ENCODE peak calls at places on chromosomes 1 and 21, in seven cellular contexts. S is mammary epithelial cell; I is effector memory CD4-positive, alpha-beta T cell; O is mucosa of descending colon; B is fibroblast of lung; H is fibroblast of mammary gland; V is MG63. K is an unnamed sample.

GRCh38 chr1:53134961-53135734 is 7.3 kb downstream of the SLC1A7 start:
- DNase-seq in V (peak), O (peak), B (peak), H (peak), S (no peak), I (no peak), K (no peak)

GRCh38 chr1:4175566-4176405 is 275.7 kb upstream of the C1orf174 start:
- DNase-seq in O (no peak), B (no peak), V (no peak), H (no peak), S (no peak), I (no peak), K (no peak)

GRCh38 chr21:38766987-38767722 is 38.6 kb upstream of the ETS2 start:
- DNase-seq in V (no peak), O (peak), S (peak), H (no peak), B (no peak), I (no peak), K (no peak)

GRCh38 chr1:47697616-47698335 is 259.9 kb downstream of the FOXD2 start:
- DNase-seq in H (no peak), I (no peak), V (no peak), S (no peak), B (no peak), O (peak), K (no peak)

GRCh38 chr1:164771568-164772350 is 212.8 kb downstream of the PBX1 start:
- DNase-seq in V (peak), I (no peak), B (peak), H (peak), O (no peak), S (peak), K (no peak)

GRCh38 chr1:12113433-12114339 is 50.6 kb downstream of the TNFRSF8 start:
- DNase-seq in V (no peak), B (peak), I (no peak), O (peak), H (peak), S (peak), K (no peak)

GRCh38 chr1:43764581-43764980 is 57.2 kb downstream of the ST3GAL3 start:
- DNase-seq in O (no peak), I (no peak), B (no peak), S (no peak), H (no peak), V (no peak), K (peak)

GRCh38 chr1:94044290-94044790 is 76.6 kb downstream of the ABCA4 start:
- DNase-seq in O (no peak), S (no peak), V (no peak), I (no peak), B (no peak), H (no peak), K (no peak)

GRCh38 chr1:64363116-64363515 is 106.8 kb upstream of the CACHD1 start:
- DNase-seq in I (no peak), O (no peak), B (peak), H (no peak), S (no peak), V (no peak), K (no peak)

DNA sequence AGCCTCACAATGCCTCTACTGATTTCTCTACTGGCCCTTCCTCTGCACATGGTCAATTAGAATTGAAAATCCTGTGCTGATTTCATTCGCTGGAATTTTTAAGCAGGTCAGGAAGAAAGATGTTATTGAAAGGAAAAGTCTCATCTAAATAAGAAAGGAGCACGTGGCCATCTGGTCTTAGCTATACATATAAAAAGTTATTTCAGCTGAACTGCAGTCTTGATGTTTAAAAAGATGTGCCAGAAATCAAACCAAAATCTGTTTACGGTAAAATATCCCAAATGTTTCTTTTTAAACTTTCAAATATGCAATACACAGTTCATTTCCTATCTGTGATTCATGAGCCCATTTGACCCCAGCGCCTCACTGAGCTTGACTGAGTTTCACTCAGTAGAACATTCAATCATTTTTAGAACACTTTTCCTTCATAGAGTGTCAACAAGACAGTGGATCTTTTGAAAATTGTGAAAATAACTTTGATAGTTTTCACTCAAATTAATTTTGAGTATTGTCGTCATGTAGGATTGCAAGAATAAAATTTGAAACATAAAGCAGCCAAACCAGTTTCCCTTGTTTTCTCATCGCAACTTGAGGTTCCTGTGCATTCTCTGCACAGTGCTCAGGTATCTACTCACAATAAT is 293.6 kb downstream of the PTPRC start:
- DNase-seq in O (no peak), H (no peak), V (peak), I (no peak), B (peak), S (peak), K (no peak)
- H3K4me3 ChIP-seq in O (no peak), H (no peak), V (peak), I (no peak), B (peak), S (peak), K (no peak)

DNA sequence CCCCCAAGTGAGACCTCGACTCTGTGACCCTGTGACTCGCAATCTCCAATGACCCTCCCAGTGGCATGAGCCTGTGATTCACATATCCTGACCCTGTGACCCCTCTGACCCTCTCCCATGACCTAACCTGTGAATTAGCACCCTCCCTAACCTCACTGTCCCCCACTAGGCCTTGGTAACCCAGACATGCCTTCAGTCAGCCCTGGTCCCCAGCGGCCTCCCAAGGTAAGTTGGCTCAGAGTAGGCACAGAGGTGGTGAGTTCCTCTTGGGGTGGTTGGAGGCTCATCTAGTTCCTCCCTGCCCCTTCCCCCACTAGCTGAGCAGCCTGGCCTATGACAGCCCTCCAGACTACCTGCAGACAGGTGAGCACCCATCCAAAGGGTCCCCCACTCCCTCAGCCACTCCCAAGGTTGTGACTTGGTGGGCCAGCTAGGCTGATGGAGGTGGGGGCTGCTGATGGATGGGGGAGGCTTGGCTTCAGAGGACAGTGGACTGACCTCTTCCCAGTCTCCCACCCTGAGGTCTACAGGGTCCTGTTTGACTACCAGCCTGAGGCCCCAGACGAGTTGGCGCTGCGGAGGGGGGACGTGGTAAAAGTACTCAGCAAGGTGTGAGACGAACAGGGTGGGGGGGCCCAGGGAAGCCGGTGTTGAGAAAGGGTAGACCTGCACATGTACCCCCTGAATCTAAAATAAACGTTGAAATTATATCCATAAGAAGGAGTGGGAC is 1.6 kb downstream of the SH3D21 start:
- DNase-seq in H (no peak), B (no peak), I (no peak), O (no peak), V (no peak), S (no peak), K (no peak)
- H3K4me3 ChIP-seq in H (peak), B (peak), I (peak), O (no peak), V (no peak), S (peak), K (peak)

GRCh38 chr1:77970192-77970591 is 8.7 kb downstream of the FUBP1 start:
- DNase-seq in O (no peak), V (no peak), I (no peak), B (no peak), H (peak), S (no peak), K (no peak)

GRCh38 chr1:77975386-77975785 is 3.5 kb downstream of the FUBP1 start:
- DNase-seq in B (peak), S (peak), I (no peak), V (no peak), O (no peak), H (peak), K (no peak)

GRCh38 chr1:77976433-77977076 is 2.3 kb downstream of the FUBP1 start:
- DNase-seq in I (no peak), V (no peak), H (no peak), B (no peak), S (no peak), O (no peak), K (no peak)

GRCh38 chr1:77975907-77976306 is 3.0 kb downstream of the FUBP1 start:
- DNase-seq in V (no peak), I (no peak), S (no peak), H (no peak), B (no peak), O (no peak), K (no peak)

DNA sequence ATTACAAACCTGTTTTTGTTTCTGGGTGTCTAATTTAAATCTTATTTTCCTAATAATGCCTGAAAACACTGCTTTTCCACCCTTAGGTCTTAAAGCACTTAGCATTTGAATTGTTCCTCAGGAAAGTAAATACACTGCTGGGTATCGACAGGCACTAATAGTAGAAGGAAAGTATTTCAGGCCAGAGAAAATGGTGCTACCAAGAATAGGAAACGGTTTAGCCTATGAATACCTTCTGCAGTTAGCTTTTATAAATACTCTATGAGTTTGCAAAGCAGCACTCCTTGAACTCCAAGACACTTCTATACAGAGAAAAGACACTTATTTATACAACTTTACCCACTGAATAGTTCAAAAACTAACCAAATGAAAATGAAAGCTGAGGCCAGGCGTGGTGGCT is 6.8 kb downstream of the FUBP1 start:
- DNase-seq in B (no peak), V (no peak), O (no peak), S (no peak), I (no peak), H (no peak), K (no peak)
- H3K4me3 ChIP-seq in B (no peak), V (no peak), O (no peak), S (no peak), I (no peak), H (no peak), K (no peak)

GRCh38 chr1:31588751-31589515 is 12.6 kb downstream of the TINAGL1 start:
- DNase-seq in I (no peak), V (no peak), S (no peak), H (no peak), B (peak), O (peak), K (no peak)
- H3K4me3 ChIP-seq in I (no peak), V (no peak), S (no peak), H (peak), B (no peak), O (peak), K (no peak)

K was measured in BE2C.